ENCODE peak calls at places on chromosome 19, in ten cellular contexts. M, Q, L, G, E, Z, F, T, A and B are unnamed samples.

GRCh38 chr19:15452111-15453047 is 2.6 kb upstream of the WIZ start:
- DNase-seq in M (peak; percentile 90), Q (no peak), L (peak; percentile 96), G (peak; percentile 91), E (no peak), Z (peak; percentile 87), F (peak; percentile 21), T (peak; percentile 93), A (peak; percentile 98), B (no peak)

GRCh38 chr19:45498411-45499195 is at the start of gene PPM1N:
- DNase-seq in M (no peak), Q (no peak), L (no peak), G (no peak), E (no peak), Z (peak; percentile 73), F (no peak), T (no peak), A (no peak), B (no peak)

GRCh38 chr19:7199613-7200533 is 94.3 kb downstream of the INSR start:
- DNase-seq in M (no peak), Q (no peak), L (no peak), G (peak; percentile 65), E (no peak), Z (peak; percentile 24), F (no peak), T (no peak), A (peak; percentile 75), B (no peak)

GRCh38 chr19:41877490-41877876 is 404 bp downstream of the CD79A start:
- DNase-seq in M (no peak), Q (no peak), L (no peak), G (peak; percentile 24), E (no peak), Z (no peak), F (no peak), T (no peak), A (no peak), B (no peak)

GRCh38 chr19:10552596-10553053 is 8.9 kb downstream of the ATG4D start:
- DNase-seq in M (no peak), Q (no peak), L (peak; percentile 73), G (no peak), E (no peak), Z (peak; percentile 63), F (peak; percentile 41), T (no peak), A (no peak), B (no peak)

GRCh38 chr19:49552749-49553148 is 24.9 kb downstream of the RCN3 start:
- DNase-seq in M (no peak), Q (no peak), L (no peak), G (no peak), E (no peak), Z (no peak), F (no peak), T (no peak), A (no peak), B (no peak)

GRCh38 chr19:38417544-38418506 is 8.2 kb downstream of the RASGRP4 start:
- DNase-seq in M (no peak), Q (no peak), L (peak; percentile 54), G (peak; percentile 69), E (peak; percentile 68), Z (peak; percentile 57), F (no peak), T (peak; percentile 81), A (no peak), B (no peak)

GRCh38 chr19:45340232-45340898 is at the start of gene KLC3:
- DNase-seq in M (no peak), Q (no peak), L (peak; percentile 81), G (no peak), E (peak; percentile 59), Z (no peak), F (no peak), T (no peak), A (peak; percentile 50), B (no peak)

GRCh38 chr19:13033819-13034611 is 38.7 kb downstream of the NFIX start:
- DNase-seq in M (no peak), Q (no peak), L (peak; percentile 73), G (peak; percentile 84), E (peak; percentile 62), Z (peak; percentile 69), F (peak; percentile 57), T (peak; percentile 83), A (peak; percentile 21), B (no peak)

GRCh38 chr19:5913739-5914357 is at the start of gene CAPS:
- DNase-seq in M (peak; percentile 44), Q (no peak), L (peak; percentile 74), G (peak; percentile 88), E (no peak), Z (peak; percentile 89), F (peak; percentile 80), T (peak; percentile 81), A (peak; percentile 57), B (peak; percentile 95)

GRCh38 chr19:14496849-14497346 is 971 bp upstream of the GIPC1 start:
- DNase-seq in M (no peak), Q (no peak), L (no peak), G (no peak), E (no peak), Z (no peak), F (no peak), T (no peak), A (peak; percentile 73), B (no peak)

GRCh38 chr19:14473915-14474578 is 1.1 kb downstream of the PTGER1 start:
- DNase-seq in M (no peak), Q (no peak), L (no peak), G (no peak), E (no peak), Z (peak; percentile 63), F (no peak), T (no peak), A (no peak), B (no peak)

GRCh38 chr19:54464044-54464623 is 556 bp upstream of the LENG9 start:
- DNase-seq in M (peak; percentile 67), Q (peak; percentile 70), L (peak; percentile 93), G (peak; percentile 98), E (peak; percentile 77), Z (peak; percentile 79), F (no peak), T (peak; percentile 92), A (peak; percentile 100), B (peak; percentile 94)

GRCh38 chr19:34662919-34663318 is 14.0 kb downstream of the SCGB2B2 start:
- DNase-seq in M (no peak), Q (no peak), L (peak; percentile 13), G (no peak), E (no peak), Z (peak; percentile 8), F (peak; percentile 21), T (no peak), A (no peak), B (no peak)

GRCh38 chr19:43353606-43354304 is at the start of gene CD177:
- DNase-seq in M (no peak), Q (no peak), L (no peak), G (no peak), E (no peak), Z (no peak), F (no peak), T (no peak), A (no peak), B (no peak)

GRCh38 chr19:19407640-19407933 is 2.1 kb downstream of the GATAD2A start:
- DNase-seq in M (no peak), Q (no peak), L (no peak), G (no peak), E (no peak), Z (no peak), F (no peak), T (no peak), A (no peak), B (no peak)

GRCh38 chr19:782195-783043 is 14.8 kb upstream of the PTBP1 start:
- DNase-seq in M (no peak), Q (no peak), L (peak; percentile 70), G (no peak), E (no peak), Z (peak; percentile 49), F (peak; percentile 52), T (no peak), A (peak; percentile 85), B (peak; percentile 93)

GRCh38 chr19:12720851-12721655 is 2.7 kb downstream of the TNPO2 start:
- DNase-seq in M (no peak), Q (no peak), L (peak; percentile 13), G (no peak), E (no peak), Z (peak; percentile 56), F (no peak), T (no peak), A (no peak), B (no peak)

GRCh38 chr19:29014857-29015436 is 198.0 kb downstream of the UQCRFS1 start:
- DNase-seq in M (no peak), Q (no peak), L (no peak), G (no peak), E (no peak), Z (peak; percentile 14), F (no peak), T (no peak), A (no peak), B (no peak)

GRCh38 chr19:46902402-46902766 is 41.6 kb downstream of the ARHGAP35 start:
- DNase-seq in M (no peak), Q (no peak), L (peak; percentile 81), G (no peak), E (no peak), Z (peak; percentile 70), F (no peak), T (no peak), A (no peak), B (no peak)

GRCh38 chr19:1122972-1123363 is 19.2 kb downstream of the GPX4 start:
- DNase-seq in M (no peak), Q (peak; percentile 76), L (peak; percentile 90), G (peak; percentile 71), E (peak; percentile 81), Z (peak; percentile 90), F (peak; percentile 54), T (peak; percentile 77), A (peak; percentile 56), B (no peak)

GRCh38 chr19:39987596-39987995 is 9.3 kb upstream of the ZNF546 start:
- DNase-seq in M (no peak), Q (no peak), L (no peak), G (no peak), E (no peak), Z (no peak), F (no peak), T (no peak), A (no peak), B (no peak)

GRCh38 chr19:29263305-29264080 is 50.5 kb upstream of the UQCRFS1 start:
- DNase-seq in M (peak; percentile 27), Q (peak; percentile 31), L (peak; percentile 16), G (no peak), E (peak; percentile 40), Z (peak; percentile 63), F (peak; percentile 48), T (no peak), A (peak; percentile 22), B (no peak)

GRCh38 chr19:32339988-32340874 is 5.2 kb upstream of the ZNF507 start:
- DNase-seq in M (peak; percentile 39), Q (no peak), L (peak; percentile 54), G (peak; percentile 44), E (peak; percentile 28), Z (peak; percentile 71), F (peak; percentile 39), T (peak; percentile 75), A (no peak), B (no peak)